ENCODE peak calls at places on chromosomes 3 and 15, in nine cellular contexts. One of them, this sample, is unnamed.

GRCh38 chr15:68387288-68388143 is 44.4 kb downstream of the ITGA11 start:
- DNase-seq in heart right ventricle: peak; percentile 0
- DNase-seq in A549: no peak
- DNase-seq in AG04449: no peak
- DNase-seq in Calu3: no peak
- DNase-seq in cardiac muscle cell: no peak
- DNase-seq in ovary: no peak
- DNase-seq in tibial nerve: no peak
- DNase-seq in HepG2: no peak
- DNase-seq in this sample: no peak

GRCh38 chr3:143309622-143310190 is 190.1 kb downstream of the CHST2 start:
- DNase-seq in heart right ventricle: peak; percentile 16
- DNase-seq in tibial nerve: peak; percentile 26
- DNase-seq in Calu3: no peak
- DNase-seq in AG04449: no peak
- DNase-seq in cardiac muscle cell: no peak
- DNase-seq in ovary: no peak
- DNase-seq in HepG2: no peak
- DNase-seq in A549: no peak
- DNase-seq in this sample: no peak

GRCh38 chr15:67501177-67501835 is 19.6 kb upstream of the C15orf61 start:
- DNase-seq in heart right ventricle: no peak
- DNase-seq in AG04449: no peak
- DNase-seq in HepG2: peak; percentile 24
- DNase-seq in A549: no peak
- DNase-seq in ovary: no peak
- DNase-seq in Calu3: no peak
- DNase-seq in tibial nerve: no peak
- DNase-seq in cardiac muscle cell: peak; percentile 9
- DNase-seq in this sample: no peak

GRCh38 chr15:40346579-40347558 is 4.0 kb upstream of the PHGR1 start:
- DNase-seq in AG04449: no peak
- DNase-seq in A549: no peak
- DNase-seq in heart right ventricle: no peak
- DNase-seq in HepG2: peak; percentile 35
- DNase-seq in cardiac muscle cell: no peak
- DNase-seq in tibial nerve: no peak
- DNase-seq in ovary: no peak
- DNase-seq in Calu3: no peak
- DNase-seq in this sample: no peak

GRCh38 chr3:58084166-58084565 is 75.9 kb downstream of the FLNB start:
- DNase-seq in ovary: no peak
- DNase-seq in heart right ventricle: no peak
- DNase-seq in AG04449: no peak
- DNase-seq in A549: no peak
- DNase-seq in tibial nerve: no peak
- DNase-seq in HepG2: no peak
- DNase-seq in Calu3: no peak
- DNase-seq in cardiac muscle cell: no peak
- DNase-seq in this sample: no peak

GRCh38 chr15:74131618-74132191 is 1.3 kb downstream of the ISLR2 start:
- DNase-seq in AG04449: no peak
- DNase-seq in heart right ventricle: no peak
- DNase-seq in ovary: no peak
- DNase-seq in Calu3: no peak
- DNase-seq in cardiac muscle cell: no peak
- DNase-seq in A549: no peak
- DNase-seq in tibial nerve: no peak
- DNase-seq in HepG2: no peak
- DNase-seq in this sample: no peak

GRCh38 chr3:71504250-71505036 is 79.1 kb downstream of the FOXP1 start:
- DNase-seq in A549: peak; percentile 85
- DNase-seq in tibial nerve: no peak
- DNase-seq in ovary: no peak
- DNase-seq in HepG2: no peak
- DNase-seq in AG04449: peak; percentile 84
- DNase-seq in cardiac muscle cell: no peak
- DNase-seq in heart right ventricle: no peak
- DNase-seq in Calu3: peak; percentile 19
- DNase-seq in this sample: no peak

GRCh38 chr3:11545186-11545851 is 98.4 kb downstream of the VGLL4 start:
- DNase-seq in HepG2: no peak
- DNase-seq in tibial nerve: no peak
- DNase-seq in heart right ventricle: no peak
- DNase-seq in AG04449: no peak
- DNase-seq in A549: no peak
- DNase-seq in ovary: no peak
- DNase-seq in Calu3: no peak
- DNase-seq in cardiac muscle cell: no peak
- DNase-seq in this sample: no peak

GRCh38 chr3:145182196-145182911 is 978.6 kb downstream of the PLOD2 start:
- DNase-seq in AG04449: no peak
- DNase-seq in cardiac muscle cell: no peak
- DNase-seq in tibial nerve: no peak
- DNase-seq in ovary: no peak
- DNase-seq in heart right ventricle: no peak
- DNase-seq in HepG2: no peak
- DNase-seq in Calu3: no peak
- DNase-seq in A549: no peak
- DNase-seq in this sample: no peak

GRCh38 chr15:68698708-68699107 is 119.9 kb downstream of the CORO2B start:
- DNase-seq in Calu3: no peak
- DNase-seq in A549: no peak
- DNase-seq in heart right ventricle: no peak
- DNase-seq in HepG2: no peak
- DNase-seq in tibial nerve: no peak
- DNase-seq in cardiac muscle cell: no peak
- DNase-seq in AG04449: no peak
- DNase-seq in ovary: no peak
- DNase-seq in this sample: no peak

GRCh38 chr3:128727485-128727884 is 1.5 kb downstream of the RAB7A start:
- DNase-seq in AG04449: no peak
- DNase-seq in tibial nerve: no peak
- DNase-seq in ovary: no peak
- DNase-seq in Calu3: no peak
- DNase-seq in cardiac muscle cell: no peak
- DNase-seq in A549: no peak
- DNase-seq in heart right ventricle: no peak
- DNase-seq in HepG2: no peak
- DNase-seq in this sample: no peak

DNA sequence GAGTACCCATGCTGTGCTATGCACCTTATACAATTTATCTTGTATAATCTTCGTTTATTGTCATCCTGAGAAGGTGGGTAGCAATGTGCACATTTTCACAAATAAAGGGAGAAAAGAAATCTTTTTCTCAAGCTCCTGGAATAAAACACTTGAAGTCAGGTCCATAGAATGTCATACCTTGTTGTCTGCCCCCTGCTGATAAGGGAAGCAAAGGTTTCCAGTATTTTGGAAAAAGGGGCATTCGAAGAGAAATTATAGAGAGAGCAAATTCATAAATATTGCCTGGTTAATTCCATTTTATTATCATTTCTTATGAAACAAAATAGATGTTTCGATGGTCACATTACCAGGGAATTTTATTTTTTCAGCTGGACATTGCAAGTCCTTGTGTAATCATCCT is 277.8 kb downstream of the RAP2B start:
- DNase-seq in tibial nerve: no peak
- DNase-seq in Calu3: no peak
- DNase-seq in HepG2: peak; percentile 2
- DNase-seq in AG04449: no peak
- DNase-seq in ovary: no peak
- DNase-seq in A549: no peak
- DNase-seq in cardiac muscle cell: no peak
- DNase-seq in heart right ventricle: no peak
- DNase-seq in this sample: no peak
- TF ChIP-seq CTCF in tibial nerve: no peak
- TF ChIP-seq CTCF in Calu3: no peak
- TF ChIP-seq CTCF in HepG2: no peak
- TF ChIP-seq CTCF in AG04449: no peak
- TF ChIP-seq CTCF in ovary: no peak
- TF ChIP-seq CTCF in A549: no peak
- TF ChIP-seq CTCF in cardiac muscle cell: no peak
- TF ChIP-seq CTCF in heart right ventricle: no peak
- TF ChIP-seq CTCF in this sample: no peak

DNA sequence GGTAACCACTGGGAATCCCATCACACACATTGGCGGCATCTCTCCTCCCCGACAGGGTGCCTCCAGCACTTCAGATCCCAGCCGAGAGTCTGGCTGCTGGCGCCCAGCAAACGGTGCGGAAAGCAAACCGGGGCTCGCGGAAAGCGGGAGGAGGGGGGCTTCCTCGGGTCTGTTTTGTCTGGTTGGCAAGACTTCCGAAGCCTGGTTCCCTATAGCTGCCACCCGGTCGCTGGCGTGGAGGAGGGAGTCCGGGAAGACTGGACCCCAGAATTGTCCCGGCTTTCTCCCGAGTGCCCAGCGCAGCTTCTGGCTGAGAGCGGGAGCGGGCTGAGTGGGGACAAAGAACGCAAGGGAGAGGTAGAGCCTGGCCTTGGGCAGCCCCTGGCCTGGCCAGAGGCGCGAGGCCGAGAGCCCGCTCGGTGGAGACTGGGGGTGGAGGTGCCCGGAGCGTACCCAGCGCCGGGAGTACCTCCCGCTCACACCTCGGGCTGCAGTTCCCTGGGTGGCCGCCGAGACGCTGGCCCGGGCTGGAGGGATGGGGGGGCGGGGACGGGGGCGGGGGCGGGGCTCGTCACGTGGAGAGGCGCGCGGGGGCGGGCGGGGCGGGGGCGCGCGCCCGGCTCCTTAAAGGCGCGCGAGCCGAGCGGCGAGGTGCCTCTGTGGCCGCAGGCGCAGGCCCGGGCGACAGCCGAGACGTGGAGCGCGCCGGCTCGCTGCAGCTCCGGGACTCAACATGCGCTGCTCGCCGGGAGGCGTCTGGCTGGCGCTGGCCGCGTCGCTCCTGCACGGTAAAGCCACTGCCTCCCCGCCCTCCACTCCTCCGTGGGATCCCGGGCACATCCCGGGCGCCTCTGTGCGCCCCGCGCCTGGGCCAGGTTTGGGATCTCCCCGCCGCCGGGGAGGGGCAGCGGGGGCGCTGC is at the start of gene CHRNA7:
- DNase-seq in tibial nerve: no peak
- DNase-seq in cardiac muscle cell: peak; percentile 92
- DNase-seq in A549: peak; percentile 64
- DNase-seq in HepG2: peak; percentile 12
- DNase-seq in ovary: peak; percentile 73
- DNase-seq in AG04449: no peak
- DNase-seq in heart right ventricle: peak; percentile 14
- DNase-seq in Calu3: peak; percentile 55
- DNase-seq in this sample: peak; percentile 81
- TF ChIP-seq CTCF in tibial nerve: no peak
- TF ChIP-seq CTCF in cardiac muscle cell: peak; percentile 6
- TF ChIP-seq CTCF in A549: no peak
- TF ChIP-seq CTCF in HepG2: no peak
- TF ChIP-seq CTCF in ovary: peak; percentile 28
- TF ChIP-seq CTCF in AG04449: peak; percentile 34
- TF ChIP-seq CTCF in heart right ventricle: peak; percentile 13
- TF ChIP-seq CTCF in Calu3: no peak
- TF ChIP-seq CTCF in this sample: no peak

DNA sequence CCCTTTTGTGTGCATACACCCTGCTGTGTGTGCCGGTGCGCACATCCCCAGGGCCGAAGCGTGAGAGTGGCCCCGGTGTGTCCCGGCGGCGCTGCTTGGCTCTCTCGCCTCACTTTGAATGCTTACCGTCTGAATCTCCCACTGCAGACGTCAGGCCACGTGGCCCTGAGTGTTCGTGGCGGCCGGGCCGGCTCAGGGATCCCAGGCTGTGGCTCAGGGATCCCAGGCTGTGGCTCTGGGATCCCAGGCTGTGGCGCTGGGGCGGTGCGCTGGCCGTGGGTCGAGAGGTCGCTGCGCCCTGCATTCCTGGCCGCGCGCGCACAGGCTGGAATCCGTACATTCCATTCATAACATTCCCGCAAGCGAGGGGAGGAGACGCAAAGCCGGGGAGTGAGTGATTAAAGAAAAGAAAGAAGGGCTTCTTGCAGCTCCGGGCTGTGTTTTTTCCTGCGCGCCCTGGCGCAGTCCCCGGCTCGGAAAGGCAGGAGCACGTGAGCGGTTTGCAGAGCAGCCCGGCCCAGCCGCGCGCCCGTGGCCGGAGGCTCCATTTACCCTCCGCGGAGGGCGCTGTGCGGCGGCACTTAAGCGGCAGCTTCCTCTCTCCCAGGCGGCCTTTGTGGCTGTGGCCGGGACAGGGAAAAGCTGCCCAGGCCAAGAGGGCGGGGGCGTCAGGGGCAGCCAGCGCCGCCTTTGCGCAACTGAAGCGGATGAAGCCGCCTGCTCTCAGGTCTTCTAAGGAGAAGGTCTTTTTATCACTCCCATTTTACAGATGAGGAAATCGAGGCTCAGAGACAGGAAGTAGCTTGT is 87.0 kb upstream of the ALDH1L1 start:
- DNase-seq in A549: peak; percentile 28
- DNase-seq in Calu3: peak; percentile 84
- DNase-seq in cardiac muscle cell: peak; percentile 93
- DNase-seq in heart right ventricle: peak; percentile 45
- DNase-seq in ovary: peak; percentile 81
- DNase-seq in tibial nerve: peak; percentile 75
- DNase-seq in HepG2: peak; percentile 88
- DNase-seq in AG04449: peak; percentile 75
- DNase-seq in this sample: peak; percentile 88
- TF ChIP-seq CTCF in A549: no peak
- TF ChIP-seq CTCF in Calu3: no peak
- TF ChIP-seq CTCF in cardiac muscle cell: peak; percentile 33
- TF ChIP-seq CTCF in heart right ventricle: no peak
- TF ChIP-seq CTCF in ovary: no peak
- TF ChIP-seq CTCF in tibial nerve: peak; percentile 13
- TF ChIP-seq CTCF in HepG2: peak; percentile 71
- TF ChIP-seq CTCF in AG04449: peak; percentile 36
- TF ChIP-seq CTCF in this sample: no peak

GRCh38 chr3:59605944-59606534 is 556.2 kb upstream of the CFAP20DC start:
- DNase-seq in cardiac muscle cell: peak; percentile 58
- DNase-seq in ovary: no peak
- DNase-seq in heart right ventricle: no peak
- DNase-seq in AG04449: no peak
- DNase-seq in tibial nerve: no peak
- DNase-seq in A549: no peak
- DNase-seq in HepG2: no peak
- DNase-seq in Calu3: no peak
- DNase-seq in this sample: no peak

GRCh38 chr3:59606638-59607262 is 556.9 kb upstream of the CFAP20DC start:
- DNase-seq in HepG2: no peak
- DNase-seq in heart right ventricle: peak; percentile 7
- DNase-seq in tibial nerve: no peak
- DNase-seq in Calu3: no peak
- DNase-seq in ovary: no peak
- DNase-seq in AG04449: no peak
- DNase-seq in A549: no peak
- DNase-seq in cardiac muscle cell: peak; percentile 76
- DNase-seq in this sample: no peak

GRCh38 chr3:59605318-59605717 is 555.5 kb upstream of the CFAP20DC start:
- DNase-seq in AG04449: no peak
- DNase-seq in heart right ventricle: no peak
- DNase-seq in tibial nerve: no peak
- DNase-seq in A549: no peak
- DNase-seq in HepG2: no peak
- DNase-seq in Calu3: no peak
- DNase-seq in ovary: no peak
- DNase-seq in cardiac muscle cell: no peak
- DNase-seq in this sample: no peak

GRCh38 chr3:59608356-59608755 is 558.5 kb upstream of the CFAP20DC start:
- DNase-seq in cardiac muscle cell: no peak
- DNase-seq in HepG2: no peak
- DNase-seq in Calu3: no peak
- DNase-seq in tibial nerve: no peak
- DNase-seq in ovary: no peak
- DNase-seq in AG04449: no peak
- DNase-seq in heart right ventricle: no peak
- DNase-seq in A549: no peak
- DNase-seq in this sample: no peak

GRCh38 chr3:59607628-59608027 is 557.8 kb upstream of the CFAP20DC start:
- DNase-seq in tibial nerve: no peak
- DNase-seq in cardiac muscle cell: peak; percentile 19
- DNase-seq in ovary: no peak
- DNase-seq in Calu3: no peak
- DNase-seq in A549: no peak
- DNase-seq in heart right ventricle: no peak
- DNase-seq in HepG2: peak; percentile 34
- DNase-seq in AG04449: no peak
- DNase-seq in this sample: no peak
- TF ChIP-seq CTCF in tibial nerve: no peak
- TF ChIP-seq CTCF in cardiac muscle cell: no peak
- TF ChIP-seq CTCF in ovary: no peak
- TF ChIP-seq CTCF in Calu3: no peak
- TF ChIP-seq CTCF in A549: no peak
- TF ChIP-seq CTCF in heart right ventricle: no peak
- TF ChIP-seq CTCF in HepG2: peak; percentile 32
- TF ChIP-seq CTCF in AG04449: no peak
- TF ChIP-seq CTCF in this sample: no peak

This sample was measured in nephron progenitor cell.